ENCODE peak calls at places on chromosomes 11 and 22, in eight cellular contexts. T is HEK293T; N is cardiac fibroblast; Z is activated CD4-positive, CD25-positive, alpha-beta regulatory T cell; X is non-pigmented ciliary epithelial cell; B is amygdala; S is memory B cell; U is foreskin keratinocyte. R is an unnamed sample.

GRCh38 chr22:28029962-28030361 is 110.9 kb upstream of the PITPNB start:
- DNase-seq in N (no peak), S (no peak), T (no peak), U (no peak), Z (no peak), X (no peak), B (no peak), R (no peak)

GRCh38 chr11:18313985-18314763 is 7.8 kb downstream of the HPS5 start:
- DNase-seq in S (no peak), U (no peak), X (peak), B (no peak), T (no peak), Z (no peak), N (peak), R (no peak)

GRCh38 chr22:28810839-28811491 is 10.6 kb upstream of the XBP1 start:
- DNase-seq in X (no peak), U (no peak), T (no peak), Z (no peak), B (no peak), S (no peak), N (no peak), R (peak)

GRCh38 chr11:19553683-19554333 is 158.8 kb upstream of the NAV2 start:
- DNase-seq in B (peak), S (peak), X (peak), Z (peak), U (no peak), N (peak), T (peak), R (peak)

GRCh38 chr22:27318516-27318915 is 483.0 kb downstream of the MN1 start:
- DNase-seq in S (no peak), T (no peak), N (peak), B (no peak), U (peak), Z (no peak), X (peak), R (peak)

GRCh38 chr11:38307455-38307854 is 1709.4 kb upstream of the RAG2 start:
- DNase-seq in S (no peak), T (no peak), N (no peak), X (no peak), U (no peak), B (no peak), Z (no peak), R (no peak)

GRCh38 chr11:102225689-102226562 is 91.4 kb upstream of the BIRC3 start:
- DNase-seq in T (no peak), B (no peak), N (peak), S (no peak), Z (no peak), X (peak), U (peak), R (peak)

GRCh38 chr22:20239063-20239950 is 28.8 kb downstream of the RTN4R start:
- DNase-seq in X (no peak), Z (no peak), B (no peak), T (no peak), N (peak), S (no peak), U (no peak), R (peak)

GRCh38 chr22:24580276-24580675 is 12.6 kb downstream of the LRRC75B start:
- DNase-seq in X (peak), S (no peak), B (no peak), N (peak), U (peak), Z (no peak), T (no peak), R (no peak)

GRCh38 chr22:42993651-42994275 is 21.2 kb downstream of the PACSIN2 start:
- DNase-seq in B (no peak), S (no peak), X (no peak), Z (no peak), U (no peak), T (no peak), N (peak), R (no peak)

GRCh38 chr11:100356035-100356434 is 331.1 kb upstream of the ARHGAP42 start:
- DNase-seq in N (no peak), U (no peak), S (no peak), X (no peak), Z (no peak), T (no peak), B (no peak), R (no peak)

GRCh38 chr11:2265396-2265795 is 5.0 kb downstream of the ASCL2 start:
- DNase-seq in T (peak), N (no peak), B (no peak), U (no peak), S (peak), Z (no peak), X (no peak), R (no peak)

GRCh38 chr11:106077609-106078517 is at the start of gene AASDHPPT:
- DNase-seq in T (peak), U (peak), B (no peak), N (peak), Z (no peak), S (no peak), X (no peak), R (peak)

GRCh38 chr11:47355283-47356128 is 3.0 kb upstream of the MYBPC3 start:
- DNase-seq in T (peak), N (peak), X (peak), Z (no peak), S (no peak), B (peak), U (peak), R (peak)

GRCh38 chr11:27412192-27412691 is 49.2 kb upstream of the CCDC34 start:
- DNase-seq in S (no peak), X (no peak), B (no peak), T (no peak), N (no peak), Z (no peak), U (no peak), R (no peak)

GRCh38 chr11:120146413-120147093 is 8.6 kb upstream of the TRIM29 start:
- DNase-seq in U (no peak), B (no peak), N (no peak), T (no peak), X (no peak), S (no peak), Z (no peak), R (no peak)

GRCh38 chr22:37063436-37064420 is 12.2 kb downstream of the KCTD17 start:
- DNase-seq in U (no peak), Z (no peak), N (no peak), T (no peak), B (no peak), X (no peak), S (no peak), R (no peak)

GRCh38 chr11:129911298-129911697 is 15.9 kb upstream of the NFRKB start:
- DNase-seq in S (no peak), B (no peak), N (peak), X (no peak), Z (no peak), T (no peak), U (no peak), R (peak)

GRCh38 chr22:20625270-20625669 is 117.9 kb downstream of the MED15 start:
- DNase-seq in S (no peak), B (no peak), N (no peak), Z (no peak), X (no peak), U (no peak), T (no peak), R (no peak)

GRCh38 chr11:2988361-2988762 is 3.8 kb downstream of the NAP1L4 start:
- DNase-seq in T (no peak), N (no peak), U (no peak), Z (no peak), X (no peak), B (no peak), S (no peak), R (peak)

GRCh38 chr22:45684169-45684568 is 12.5 kb downstream of the ATXN10 start:
- DNase-seq in U (no peak), Z (no peak), T (no peak), B (no peak), N (peak), X (no peak), S (no peak), R (no peak)

GRCh38 chr11:75477614-75477935 is 44.6 kb upstream of the KLHL35 start:
- DNase-seq in N (no peak), Z (no peak), S (no peak), U (no peak), B (no peak), T (no peak), X (no peak), R (no peak)

GRCh38 chr11:37811349-37811748 is 1213.3 kb upstream of the RAG2 start:
- DNase-seq in N (no peak), Z (no peak), S (no peak), T (no peak), U (no peak), B (no peak), X (no peak), R (no peak)

GRCh38 chr11:17498475-17498874 is 21.8 kb upstream of the ABCC8 start:
- DNase-seq in X (no peak), B (no peak), S (no peak), N (no peak), Z (no peak), U (no peak), T (no peak), R (peak)

GRCh38 chr22:37893583-37893983 is 12.5 kb upstream of the MICALL1 start:
- DNase-seq in U (no peak), T (no peak), X (no peak), Z (no peak), N (no peak), S (no peak), B (no peak), R (no peak)

GRCh38 chr11:65411681-65412070 is 10.9 kb upstream of the NEAT1 start:
- DNase-seq in U (no peak), N (no peak), S (no peak), Z (no peak), T (no peak), B (no peak), X (no peak), R (no peak)

GRCh38 chr11:103929168-103929903 is 107.1 kb upstream of the DDI1 start:
- DNase-seq in U (no peak), N (no peak), B (no peak), T (no peak), X (no peak), Z (no peak), S (no peak), R (no peak)

GRCh38 chr22:37544955-37545702 is 15.2 kb upstream of the CDC42EP1 start:
- DNase-seq in T (peak), X (no peak), Z (peak), U (no peak), S (no peak), N (peak), B (no peak), R (peak)